ENCODE peak calls at places on chromosomes 7 and 10, in seven cellular contexts. S is IMR-90, N is cardiac muscle cell, Z is AG04450, J is neural progenitor cell, C is aorta, F is K562. Y is an unnamed sample.

GRCh38 chr10:44862006-44862751 is 49.0 kb upstream of the TMEM72 start:
- DNase-seq in S (no peak), N (no peak), Z (no peak), J (no peak), C (no peak), F (no peak), Y (no peak)

GRCh38 chr7:7830122-7830878 is 111.9 kb upstream of the RPA3 start:
- DNase-seq in S (no peak), N (no peak), Z (no peak), J (no peak), C (no peak), F (no peak), Y (no peak)

GRCh38 chr10:42975558-42976352 is 101.1 kb upstream of the RET start:
- DNase-seq in S (no peak), N (no peak), Z (no peak), J (no peak), C (peak; percentile 73), F (peak; percentile 39), Y (no peak)

GRCh38 chr7:121544726-121545125 is 148.6 kb upstream of the FAM3C start:
- DNase-seq in S (peak; percentile 89), N (peak; percentile 94), Z (peak; percentile 29), J (no peak), C (no peak), F (no peak), Y (no peak)

GRCh38 chr7:140898794-140899548 is 25.8 kb downstream of the BRAF start:
- DNase-seq in S (peak; percentile 58), N (peak; percentile 3), Z (no peak), J (no peak), C (no peak), F (no peak), Y (no peak)

GRCh38 chr7:93036807-93037206 is 81.0 kb downstream of the SAMD9 start:
- DNase-seq in S (no peak), N (no peak), Z (no peak), J (no peak), C (no peak), F (no peak), Y (no peak)

GRCh38 chr10:126734957-126735356 is 64.5 kb upstream of the C10orf90 start:
- DNase-seq in S (no peak), N (peak; percentile 5), Z (no peak), J (no peak), C (no peak), F (no peak), Y (no peak)

GRCh38 chr7:42407311-42407710 is 170.3 kb upstream of the GLI3 start:
- DNase-seq in S (no peak), N (no peak), Z (no peak), J (no peak), C (no peak), F (no peak), Y (no peak)

GRCh38 chr10:71770255-71770654 is 3.1 kb downstream of the VSIR start:
- DNase-seq in S (peak; percentile 53), N (peak; percentile 68), Z (no peak), J (no peak), C (peak; percentile 81), F (no peak), Y (no peak)

GRCh38 chr10:72254891-72255568 is 18.7 kb upstream of the DDIT4 start:
- DNase-seq in S (peak; percentile 57), N (peak; percentile 90), Z (no peak), J (peak; percentile 80), C (peak; percentile 94), F (peak; percentile 73), Y (no peak)

GRCh38 chr10:71845410-71846406 is 5.3 kb downstream of the PSAP start:
- DNase-seq in S (peak; percentile 49), N (peak; percentile 47), Z (no peak), J (no peak), C (peak; percentile 16), F (no peak), Y (no peak)

GRCh38 chr7:137771679-137772078 is 75.1 kb downstream of the DGKI start:
- DNase-seq in S (peak; percentile 87), N (peak; percentile 68), Z (peak; percentile 38), J (no peak), C (no peak), F (no peak), Y (no peak)

GRCh38 chr7:25408861-25409260 is 180.6 kb upstream of the NPVF start:
- DNase-seq in S (no peak), N (no peak), Z (no peak), J (no peak), C (no peak), F (no peak), Y (no peak)
- H3K27ac ChIP-seq in S (no peak overlapping the region), N (no peak overlapping the region), Z (no peak overlapping the region), J (no peak overlapping the region), C (no peak overlapping the region), F (no peak overlapping the region), Y (no peak overlapping the region)

GRCh38 chr7:1590887-1591286 is 21.1 kb upstream of the PSMG3 start:
- DNase-seq in S (no peak), N (no peak), Z (no peak), J (no peak), C (no peak), F (no peak), Y (no peak)
- H3K27me3 ChIP-seq in S (peaks cover 55% of the 10 kb centered on the region), N (peaks cover 23% of the 10 kb centered on the region), Z (peaks cover 51% of the 10 kb centered on the region), J (no peaks in the 10 kb centered on the region), C (no peaks in the 10 kb centered on the region), F (peaks cover 56% of the 10 kb centered on the region), Y (peaks cover 8% of the 10 kb centered on the region)

GRCh38 chr10:88980247-88980646 is 10.4 kb upstream of the FAS start:
- DNase-seq in S (no peak), N (no peak), Z (no peak), J (no peak), C (no peak), F (no peak), Y (no peak)

GRCh38 chr10:88981435-88981834 is 9.2 kb upstream of the FAS start:
- DNase-seq in S (no peak), N (peak; percentile 53), Z (no peak), J (no peak), C (no peak), F (no peak), Y (no peak)

GRCh38 chr10:88979603-88980002 is 11.0 kb upstream of the FAS start:
- DNase-seq in S (no peak), N (no peak), Z (no peak), J (no peak), C (no peak), F (no peak), Y (no peak)

GRCh38 chr10:88982360-88982759 is 8.2 kb upstream of the FAS start:
- DNase-seq in S (no peak), N (peak; percentile 50), Z (no peak), J (no peak), C (no peak), F (no peak), Y (no peak)

DNA sequence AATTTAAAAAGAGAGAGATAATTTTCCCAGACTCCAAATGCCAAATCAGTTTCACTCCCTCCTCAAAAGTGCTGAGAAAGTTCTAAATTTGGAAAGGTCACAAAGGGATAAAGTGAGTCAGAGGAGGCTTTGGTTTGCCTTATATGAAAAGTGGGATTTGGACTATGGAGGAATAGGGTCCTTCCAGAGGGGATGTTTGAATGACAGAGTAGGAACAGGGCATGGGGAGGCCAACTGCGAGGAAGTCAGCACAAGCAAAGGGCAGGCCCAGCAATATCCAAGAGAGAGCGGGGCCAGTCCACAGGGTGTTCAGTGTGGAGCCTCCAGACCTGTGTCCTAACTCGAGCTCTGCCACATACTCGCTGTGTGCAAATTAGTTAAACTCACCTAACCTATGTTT is 9.8 kb upstream of the FAS start:
- DNase-seq in S (no peak), N (no peak), Z (no peak), J (no peak), C (no peak), F (no peak), Y (no peak)
- H3K27ac ChIP-seq in S (no peak overlapping the region), N (no peak overlapping the region), Z (no peak overlapping the region), J (no peak overlapping the region), C (peak overlapping the region; percentile 98), F (no peak overlapping the region), Y (no peak overlapping the region)

DNA sequence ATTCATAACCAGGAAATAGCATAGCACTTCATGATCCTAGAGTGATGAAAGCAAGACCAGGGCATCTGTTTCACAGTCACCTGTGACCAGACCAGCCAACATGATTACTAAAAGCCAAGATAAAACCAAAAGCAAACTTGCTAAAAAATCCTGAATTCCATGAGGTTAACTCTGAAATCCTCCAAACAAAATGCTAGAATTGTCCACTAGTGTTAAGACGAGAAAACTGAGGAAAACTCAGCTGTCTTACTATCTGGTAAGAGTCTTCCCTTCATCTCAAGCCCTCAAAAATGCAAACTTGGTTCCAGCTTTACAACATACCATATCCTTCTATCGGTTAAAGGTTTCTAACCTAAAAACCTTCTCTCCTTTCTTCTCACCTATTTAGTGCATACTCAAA is 1.3 kb upstream of the NPM3 start:
- DNase-seq in S (no peak), N (no peak), Z (no peak), J (no peak), C (no peak), F (no peak), Y (no peak)
- H3K27me3 ChIP-seq in S (no peaks in the 10 kb centered on the region), N (no peaks in the 10 kb centered on the region), Z (no peaks in the 10 kb centered on the region), J (peaks cover 8% of the 10 kb centered on the region), C (no peaks in the 10 kb centered on the region), F (no peaks in the 10 kb centered on the region), Y (no peaks in the 10 kb centered on the region)

Y was measured in naive thymus-derived CD4-positive, alpha-beta T cell.